ENCODE peak calls at places on chromosome 7, in five cellular contexts. G is mesenchymal stem cell, M is neuronal stem cell, E is IMR-90, P is H1. C is an unnamed sample.

GRCh38 chr7:116731737-116732335 is 59.8 kb downstream of the MET start:
- DNase-seq in M (no peak), G (no peak), P (no peak), E (no peak), C (no peak)

GRCh38 chr7:110922906-110923305 is 168.0 kb upstream of the LRRN3 start:
- DNase-seq in M (no peak), G (peak), P (no peak), E (peak), C (no peak)

GRCh38 chr7:70285854-70286253 is 687.6 kb downstream of the AUTS2 start:
- DNase-seq in P (no peak), E (no peak), G (no peak), M (no peak), C (no peak)

GRCh38 chr7:35446091-35446490 is 192.2 kb upstream of the TBX20 start:
- DNase-seq in M (peak), P (no peak), E (no peak), G (no peak), C (no peak)

GRCh38 chr7:49643321-49643720 is 130.1 kb upstream of the VWC2 start:
- DNase-seq in E (no peak), M (peak), G (no peak), P (no peak), C (no peak)

GRCh38 chr7:15178065-15178464 is 275.5 kb upstream of the DGKB start:
- DNase-seq in G (no peak), M (no peak), E (peak), P (no peak), C (no peak)

GRCh38 chr7:50553973-50554372 is 11.2 kb downstream of the DDC start:
- DNase-seq in G (no peak), M (no peak), P (no peak), E (no peak), C (no peak)

GRCh38 chr7:44463169-44463808 is 27.2 kb downstream of the NUDCD3 start:
- DNase-seq in M (no peak), P (no peak), G (no peak), E (no peak), C (no peak)

GRCh38 chr7:157168571-157168970 is 29.8 kb downstream of the UBE3C start:
- DNase-seq in E (no peak), P (no peak), G (no peak), M (no peak), C (no peak)

GRCh38 chr7:79692015-79692414 is 238.5 kb upstream of the MAGI2 start:
- DNase-seq in E (peak), G (peak), M (no peak), P (no peak), C (no peak)

GRCh38 chr7:132464740-132465139 is 111.5 kb downstream of the PLXNA4 start:
- DNase-seq in M (no peak), E (no peak), P (no peak), G (no peak), C (no peak)

GRCh38 chr7:1646391-1646790 is 23.7 kb upstream of the ELFN1 start:
- DNase-seq in P (no peak), E (no peak), G (no peak), M (no peak), C (no peak)

GRCh38 chr7:35729061-35729783 is 34.3 kb upstream of the HERPUD2 start:
- DNase-seq in G (no peak), M (no peak), E (no peak), P (no peak), C (no peak)

GRCh38 chr7:1969459-1970284 is 263.1 kb downstream of the MAD1L1 start:
- DNase-seq in M (no peak), E (no peak), P (no peak), G (peak), C (no peak)

GRCh38 chr7:8261711-8262695 is at the start of gene ICA1:
- DNase-seq in P (no peak), M (peak), G (peak), E (no peak), C (peak)

GRCh38 chr7:69599879-69600764 is 1.8 kb downstream of the AUTS2 start:
- DNase-seq in M (peak), E (no peak), G (no peak), P (no peak), C (no peak)

GRCh38 chr7:14886533-14886932 is 16.0 kb downstream of the DGKB start:
- DNase-seq in E (no peak), G (no peak), M (no peak), P (no peak), C (no peak)

GRCh38 chr7:919924-920341 is 34.5 kb downstream of the ADAP1 start:
- DNase-seq in G (no peak), M (no peak), P (no peak), E (no peak), C (no peak)

GRCh38 chr7:121521681-121522405 is 125.7 kb upstream of the FAM3C start:
- DNase-seq in G (no peak), P (no peak), E (no peak), M (no peak), C (no peak)
- H2BK120ac ChIP-seq in G (no peak), P (no peak), E (no peak), M (no peak), C (no peak)

GRCh38 chr7:99997545-99998137 is 17.8 kb upstream of the ZKSCAN1 start:
- DNase-seq in M (peak), G (no peak), P (no peak), E (no peak), C (peak)
- H3K14ac ChIP-seq in M (peak), G (no peak), P (no peak), E (peak), C (peak)

DNA sequence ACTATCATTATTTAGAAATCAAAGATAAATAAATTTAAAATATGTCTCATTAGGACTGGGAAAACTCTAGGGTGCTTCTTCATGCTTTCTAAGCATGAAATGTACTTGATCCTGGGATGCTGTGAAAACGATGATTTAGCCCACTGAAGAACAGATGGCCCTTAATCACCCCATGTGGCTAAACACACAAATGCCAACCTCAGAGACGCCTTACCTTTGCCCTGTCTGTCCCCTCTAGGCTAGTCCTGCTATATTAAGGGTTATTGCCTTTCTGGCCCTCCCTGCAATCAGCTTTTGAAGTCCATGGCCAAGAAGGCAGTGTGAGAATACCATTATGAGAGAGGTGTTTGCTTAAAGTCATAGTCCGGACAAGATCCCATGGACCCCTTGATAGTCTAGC is 217.2 kb downstream of the TWIST1 start:
- DNase-seq in E (no peak), P (no peak), G (no peak), M (no peak), C (no peak)
- H2BK15ac ChIP-seq in E (no peak), P (no peak), G (no peak), M (no peak), C (no peak)

GRCh38 chr7:100674441-100675407 is 1.2 kb downstream of the GNB2 start:
- DNase-seq in E (no peak), G (peak), P (no peak), M (no peak), C (no peak)
- H2BK120ac ChIP-seq in E (peak), G (peak), P (no peak), M (no peak), C (no peak)

GRCh38 chr7:87318741-87319140 is 26.7 kb upstream of the CROT start:
- DNase-seq in G (peak), P (no peak), M (no peak), E (no peak), C (no peak)
- H3K14ac ChIP-seq in G (peak), P (no peak), M (no peak), E (peak), C (no peak)

GRCh38 chr7:144834516-144835165 is 1.2 kb downstream of the TPK1 start:
- DNase-seq in M (no peak), G (no peak), P (no peak), E (no peak), C (no peak)

GRCh38 chr7:144830811-144831210 is 5.0 kb downstream of the TPK1 start:
- DNase-seq in G (peak), P (no peak), E (peak), M (no peak), C (no peak)

GRCh38 chr7:144835166-144835611 is 664 bp downstream of the TPK1 start:
- DNase-seq in E (peak), G (peak), P (no peak), M (no peak), C (peak)

GRCh38 chr7:144836545-144836842 is 641 bp upstream of the TPK1 start:
- DNase-seq in E (no peak), M (no peak), G (no peak), P (no peak), C (no peak)

DNA sequence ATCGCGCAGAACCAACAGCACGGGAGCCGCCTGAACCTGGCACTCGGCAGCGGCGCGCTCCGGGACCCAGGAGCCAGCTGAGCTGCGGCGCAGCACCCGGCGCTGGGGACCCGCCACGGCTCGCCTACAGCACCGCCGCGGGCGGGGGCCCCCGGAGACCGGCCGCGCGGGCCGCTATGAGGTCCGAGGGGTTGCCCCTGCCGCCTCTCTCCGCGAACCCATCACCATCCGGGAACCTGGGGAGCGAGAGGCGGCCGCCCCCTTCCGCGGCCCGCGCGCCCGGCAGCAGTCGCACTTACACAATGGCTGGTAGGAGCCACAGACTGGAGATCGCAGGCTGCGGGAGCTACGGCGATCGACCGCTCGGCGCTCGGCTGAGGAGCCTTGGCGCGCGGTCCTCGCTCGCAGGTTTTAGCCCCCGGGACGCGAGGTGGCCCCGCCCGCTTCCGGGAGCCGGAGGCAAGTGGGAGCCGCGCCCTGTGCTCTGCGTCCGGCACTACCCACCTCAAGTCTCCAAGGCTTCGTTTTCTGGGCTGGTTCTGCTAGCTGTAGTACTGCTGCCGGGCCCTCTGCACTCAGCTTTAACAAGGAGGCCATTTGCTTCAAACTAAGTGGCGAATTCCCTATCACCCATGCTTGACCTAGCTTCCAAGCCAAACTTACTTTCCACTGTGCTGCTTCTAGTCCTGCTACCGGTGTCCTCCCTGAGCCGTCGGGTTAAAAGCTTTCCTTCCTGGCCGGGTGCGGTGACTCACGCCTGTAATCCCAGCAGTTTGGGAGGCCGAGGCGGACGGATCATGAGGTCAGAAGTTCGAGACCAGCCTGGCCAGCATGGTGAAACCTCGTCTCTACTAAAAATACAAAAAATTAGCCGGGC is at the start of gene TPK1:
- DNase-seq in P (peak), E (peak), M (peak), G (peak), C (peak)
- H2BK15ac ChIP-seq in P (no peak), E (no peak), M (peak), G (peak), C (no peak)